ENCODE peak calls at places on chromosomes 11 and 22, in four cellular contexts. J is GM12878, N is K562, D is HepG2. Z is an unnamed sample.

GRCh38 chr11:17400048-17400775 is 11.8 kb upstream of the KCNJ11 start:
- DNase-seq in J (no peak), N (no peak), D (no peak), Z (no peak)

GRCh38 chr11:30244255-30244654 is 13.4 kb downstream of the FSHB start:
- DNase-seq in J (no peak), N (no peak), D (no peak), Z (peak; percentile 29)

GRCh38 chr11:31050061-31050790 is 319.3 kb downstream of the DCDC1 start:
- DNase-seq in J (no peak), N (no peak), D (no peak), Z (no peak)

GRCh38 chr11:8442301-8442700 is 151.7 kb downstream of the STK33 start:
- DNase-seq in J (no peak), N (no peak), D (peak; percentile 7), Z (no peak)

GRCh38 chr11:32034149-32034548 is 56.7 kb upstream of the RCN1 start:
- DNase-seq in J (no peak), N (no peak), D (no peak), Z (no peak)

GRCh38 chr11:16356057-16356750 is at the start of gene SOX6:
- DNase-seq in J (no peak), N (peak; percentile 70), D (peak; percentile 94), Z (no peak)

GRCh38 chr22:36463783-36464184 is 17.7 kb downstream of the TXN2 start:
- DNase-seq in J (no peak), N (no peak), D (no peak), Z (no peak)

GRCh38 chr11:69080361-69080973 is 31.7 kb downstream of the TPCN2 start:
- DNase-seq in J (no peak), N (no peak), D (no peak), Z (no peak)

GRCh38 chr11:76729214-76729613 is 53.9 kb upstream of the TSKU start:
- DNase-seq in J (no peak), N (no peak), D (no peak), Z (no peak)

GRCh38 chr22:20615533-20616450 is 108.4 kb downstream of the MED15 start:
- DNase-seq in J (no peak), N (no peak), D (no peak), Z (no peak)

GRCh38 chr11:91299980-91300379 is 924.6 kb upstream of the FAT3 start:
- DNase-seq in J (peak; percentile 19), N (no peak), D (no peak), Z (no peak)

GRCh38 chr22:49040754-49041467 is 786.8 kb downstream of the BRD1 start:
- DNase-seq in J (no peak), N (no peak), D (no peak), Z (no peak)

GRCh38 chr11:67304511-67305113 is 1.3 kb downstream of the SSH3 start:
- DNase-seq in J (no peak), N (no peak), D (no peak), Z (no peak)

GRCh38 chr11:128720522-128720985 is 26.7 kb downstream of the FLI1 start:
- DNase-seq in J (no peak), N (no peak), D (no peak), Z (no peak)

GRCh38 chr11:134024420-134025085 is 44.3 kb upstream of the JAM3 start:
- DNase-seq in J (no peak), N (no peak), D (no peak), Z (no peak)

GRCh38 chr11:61083601-61084147 is 18.6 kb upstream of the CD5 start:
- DNase-seq in J (no peak), N (no peak), D (no peak), Z (no peak)

GRCh38 chr11:106961518-106961917 is 56.8 kb downstream of the GUCY1A2 start:
- DNase-seq in J (no peak), N (no peak), D (no peak), Z (no peak)

GRCh38 chr22:36191106-36191836 is 10.3 kb downstream of the APOL4 start:
- DNase-seq in J (no peak), N (no peak), D (no peak), Z (no peak)

GRCh38 chr22:27435839-27436581 is 365.5 kb downstream of the MN1 start:
- DNase-seq in J (no peak), N (no peak), D (no peak), Z (no peak)

GRCh38 chr11:43354311-43354710 is 4.4 kb upstream of the TTC17 start:
- DNase-seq in J (no peak), N (no peak), D (no peak), Z (no peak)

GRCh38 chr11:13759050-13759449 is 90.6 kb downstream of the FAR1 start:
- DNase-seq in J (no peak), N (no peak), D (no peak), Z (no peak)

GRCh38 chr11:100719362-100719761 is 32.3 kb downstream of the ARHGAP42 start:
- DNase-seq in J (no peak), N (no peak), D (no peak), Z (no peak)

GRCh38 chr11:8610532-8611116 is 16.6 kb upstream of the STK33 start:
- DNase-seq in J (no peak), N (no peak), D (no peak), Z (no peak)

GRCh38 chr22:22856885-22857606 is 30.6 kb upstream of the IGLL5 start:
- DNase-seq in J (no peak), N (no peak), D (no peak), Z (no peak)

GRCh38 chr11:123357990-123358827 is 71.9 kb upstream of the GRAMD1B start:
- DNase-seq in J (peak; percentile 34), N (no peak), D (no peak), Z (no peak)

GRCh38 chr11:95082576-95083001 is 7.1 kb upstream of the ENDOD1 start:
- DNase-seq in J (no peak), N (no peak), D (no peak), Z (no peak)

GRCh38 chr11:63179446-63180068 is 35.5 kb upstream of the SLC22A24 start:
- DNase-seq in J (no peak), N (no peak), D (no peak), Z (no peak)

GRCh38 chr11:68889948-68890446 is 13.6 kb downstream of the MRPL21 start:
- DNase-seq in J (no peak), N (peak; percentile 32), D (no peak), Z (no peak)

GRCh38 chr11:72975778-72976520 is 161.7 kb downstream of the ATG16L2 start:
- DNase-seq in J (no peak), N (no peak), D (peak; percentile 9), Z (no peak)

GRCh38 chr11:73185680-73186293 is 32.3 kb upstream of the P2RY2 start:
- DNase-seq in J (no peak), N (no peak), D (no peak), Z (no peak)

GRCh38 chr22:38080847-38081635 is 2.9 kb downstream of the SLC16A8 start:
- DNase-seq in J (no peak), N (no peak), D (no peak), Z (no peak)

GRCh38 chr22:16717699-16718558 is 107.3 kb downstream of the XKR3 start:
- DNase-seq in J (no peak), N (peak; percentile 74), D (no peak), Z (no peak)

GRCh38 chr11:66957971-66958231 is 282 bp downstream of the PC start:
- DNase-seq in J (no peak), N (no peak), D (no peak), Z (no peak)

GRCh38 chr11:25793637-25794036 is 538.3 kb upstream of the ANO3 start:
- DNase-seq in J (no peak), N (no peak), D (no peak), Z (no peak)

GRCh38 chr11:24234822-24235508 is 261.9 kb upstream of the LUZP2 start:
- DNase-seq in J (no peak), N (no peak), D (no peak), Z (no peak)

GRCh38 chr22:50714150-50714549 is 23.9 kb upstream of the ACR start:
- DNase-seq in J (no peak), N (no peak), D (no peak), Z (no peak)

GRCh38 chr11:66856496-66857233 is at the start of gene LRFN4:
- DNase-seq in J (no peak), N (peak; percentile 37), D (no peak), Z (no peak)

GRCh38 chr11:396511-396947 is 2.5 kb downstream of the PKP3 start:
- DNase-seq in J (no peak), N (no peak), D (peak; percentile 60), Z (no peak)

GRCh38 chr11:36271794-36272409 is 17.3 kb downstream of the COMMD9 start:
- DNase-seq in J (no peak), N (no peak), D (no peak), Z (no peak)

DNA sequence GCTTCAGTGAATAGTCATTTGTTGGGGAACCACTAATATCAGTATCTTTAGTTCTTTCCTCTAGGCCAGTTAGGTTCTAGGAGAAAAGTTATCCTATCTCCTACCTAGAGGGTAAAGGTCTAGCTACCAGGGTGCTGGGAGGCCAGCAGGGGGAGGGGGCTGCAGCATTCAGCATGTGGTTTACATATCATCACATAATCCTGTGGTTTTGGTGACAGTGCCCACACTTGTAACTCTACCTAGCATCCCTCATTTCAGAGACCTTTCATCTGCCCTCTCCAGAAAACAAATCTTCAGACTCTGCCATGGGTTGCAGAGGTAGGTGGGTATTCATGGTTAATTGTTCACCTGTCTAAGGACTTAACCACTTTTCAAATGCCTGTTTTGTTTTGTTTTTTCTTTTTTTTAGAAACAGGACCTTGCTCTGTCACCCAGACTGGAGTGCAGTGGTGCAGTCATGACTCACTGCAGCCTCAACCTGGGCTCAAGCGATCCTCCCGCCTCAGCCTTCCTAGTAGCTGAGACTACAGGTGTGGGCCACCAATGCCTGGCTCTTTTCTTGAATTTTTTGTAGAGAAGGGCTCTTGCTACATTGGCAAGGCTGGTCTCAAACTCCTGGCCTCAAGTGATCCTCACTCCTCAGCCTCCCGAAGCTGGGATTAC is 146.8 kb downstream of the ENTHD1 start:
- DNase-seq in J (no peak), N (no peak), D (no peak), Z (no peak)
- TF ChIP-seq ZBTB33 in J (no peak), N (no peak), D (no peak), Z (no peak)

GRCh38 chr22:44098021-44098739 is 74.1 kb downstream of the PARVB start:
- DNase-seq in J (no peak), N (no peak), D (no peak), Z (no peak)
- TF ChIP-seq SP1 in J (no peak), N (no peak), D (no peak), Z (no peak)

GRCh38 chr11:47375546-47376085 is 2.7 kb downstream of the SPI1 start:
- DNase-seq in J (no peak), N (no peak), D (no peak), Z (no peak)
- TF ChIP-seq SRF in J (no peak), N (no peak), D (no peak), Z (no peak)

DNA sequence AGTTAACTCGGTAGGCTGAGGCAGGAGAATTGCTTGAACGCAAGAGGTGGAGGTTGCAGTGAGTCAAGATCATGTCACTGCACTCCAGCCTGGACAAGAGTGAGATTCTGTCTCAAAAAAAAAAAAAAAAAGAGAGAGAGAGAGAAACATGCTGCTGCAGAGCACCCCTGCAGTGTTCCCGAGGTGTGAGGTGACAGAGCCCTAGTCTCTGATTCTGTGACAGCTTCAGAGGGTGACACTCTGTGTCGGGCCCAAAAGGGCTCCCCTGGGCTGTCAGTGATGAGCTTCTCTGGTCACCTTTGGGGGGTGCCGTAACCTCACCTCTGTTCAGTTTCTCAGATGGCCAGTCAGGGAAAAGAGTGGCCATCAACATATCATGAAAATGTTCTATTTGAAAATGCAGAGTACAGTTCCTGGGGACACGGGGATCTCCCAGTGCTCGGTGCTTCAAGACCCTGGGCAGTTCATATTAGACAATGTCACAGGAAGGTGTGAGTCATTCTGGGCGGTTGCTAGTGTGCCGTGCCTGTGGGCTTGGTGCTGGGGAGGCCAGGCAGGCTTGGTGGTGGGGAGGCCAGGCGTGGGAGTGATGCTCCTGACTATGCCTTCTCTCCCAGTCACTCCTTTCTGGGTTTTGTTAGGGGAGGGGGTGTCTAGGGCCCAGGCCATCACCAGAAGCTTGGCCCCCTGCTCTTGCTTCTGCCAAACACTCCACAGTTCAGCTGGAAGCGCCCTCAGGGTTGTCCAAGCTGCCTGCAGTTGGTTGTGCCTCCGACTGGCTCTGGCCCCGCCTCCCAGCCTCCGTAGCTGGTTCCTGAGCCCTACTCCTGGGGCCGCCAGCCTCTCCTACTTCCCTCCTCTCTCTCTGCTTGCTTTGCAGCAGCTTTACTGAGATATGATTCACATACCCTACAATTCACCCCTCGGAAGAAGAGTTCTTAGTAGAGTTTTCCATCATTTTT is 52.5 kb upstream of the CLDN5 start:
- DNase-seq in J (no peak), N (peak; percentile 83), D (no peak), Z (no peak)
- TF ChIP-seq ZBTB33 in J (no peak), N (no peak), D (no peak), Z (no peak)